ENCODE peak calls at places on chromosomes 1 and 21, in seven cellular contexts. A, I, U, F, Y, N and O are unnamed samples.

GRCh38 chr1:55741516-55741915 is 526.4 kb upstream of the USP24 start:
- DNase-seq in I (no peak), N (peak; percentile 39), Y (no peak), U (no peak), F (peak; percentile 88), A (no peak), O (no peak)

GRCh38 chr1:241825581-241825980 is 22.4 kb upstream of the EXO1 start:
- DNase-seq in U (no peak), Y (no peak), I (no peak), A (peak; percentile 41), N (no peak), F (peak; percentile 52), O (no peak)

GRCh38 chr1:235289859-235290739 is 37.9 kb downstream of the ARID4B start:
- DNase-seq in A (no peak), Y (no peak), N (peak; percentile 43), I (no peak), F (no peak), U (no peak), O (no peak)

GRCh38 chr1:79353224-79353623 is 346.7 kb upstream of the ADGRL4 start:
- DNase-seq in Y (no peak), N (peak; percentile 74), A (peak; percentile 47), I (no peak), U (peak; percentile 17), F (peak; percentile 74), O (no peak)

GRCh38 chr1:27348861-27349783 is 7.3 kb downstream of the SYTL1 start:
- DNase-seq in N (peak; percentile 74), F (no peak), Y (no peak), U (peak; percentile 88), A (no peak), I (peak; percentile 56), O (peak; percentile 86)

GRCh38 chr1:225454733-225455132 is 26.9 kb upstream of the LBR start:
- DNase-seq in Y (no peak), F (peak; percentile 89), U (no peak), N (peak; percentile 94), A (peak; percentile 91), I (no peak), O (no peak)

GRCh38 chr1:187987236-187987776 is 1158.6 kb downstream of the PLA2G4A start:
- DNase-seq in U (no peak), F (no peak), N (no peak), I (no peak), A (no peak), Y (no peak), O (no peak)

GRCh38 chr1:53325326-53326087 is 2.4 kb downstream of the LRP8 start:
- DNase-seq in N (no peak), Y (no peak), F (no peak), U (no peak), I (no peak), A (no peak), O (no peak)

GRCh38 chr1:66552287-66552686 is 18.3 kb downstream of the SGIP1 start:
- DNase-seq in Y (no peak), U (peak; percentile 63), N (no peak), I (no peak), F (no peak), A (no peak), O (no peak)

GRCh38 chr1:243580072-243580471 is 270.0 kb downstream of the AKT3 start:
- DNase-seq in U (peak; percentile 24), F (peak; percentile 24), N (no peak), I (no peak), Y (no peak), A (peak; percentile 82), O (no peak)

DNA sequence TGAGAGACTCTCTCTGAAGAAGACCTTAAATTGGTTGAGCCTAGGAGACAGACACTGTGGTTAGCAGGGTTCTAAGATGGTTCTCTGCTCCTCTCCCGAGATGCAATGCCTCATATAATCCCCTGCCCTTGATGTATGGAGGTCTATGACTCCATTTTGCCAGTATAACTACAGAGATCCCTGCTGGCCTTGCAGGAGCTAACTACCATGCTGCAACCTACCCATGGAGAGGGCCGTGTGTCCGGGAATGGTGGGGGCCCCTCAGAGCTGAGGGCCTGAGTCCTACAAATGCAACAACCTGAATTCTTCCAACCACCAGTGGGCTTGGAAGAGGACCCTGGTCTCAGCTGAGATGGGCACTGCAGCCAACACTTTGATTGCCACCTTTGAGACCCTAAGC is 388.0 kb downstream of the SETD4 start:
- DNase-seq in A (no peak), Y (no peak), F (no peak), U (no peak), N (no peak), I (no peak), O (no peak)
- H2AK5ac ChIP-seq in A (no peak overlapping the region), Y (no peak overlapping the region), F (no peak overlapping the region), U (no peak overlapping the region), N (no peak overlapping the region), I (no peak overlapping the region), O (no peak overlapping the region)

DNA sequence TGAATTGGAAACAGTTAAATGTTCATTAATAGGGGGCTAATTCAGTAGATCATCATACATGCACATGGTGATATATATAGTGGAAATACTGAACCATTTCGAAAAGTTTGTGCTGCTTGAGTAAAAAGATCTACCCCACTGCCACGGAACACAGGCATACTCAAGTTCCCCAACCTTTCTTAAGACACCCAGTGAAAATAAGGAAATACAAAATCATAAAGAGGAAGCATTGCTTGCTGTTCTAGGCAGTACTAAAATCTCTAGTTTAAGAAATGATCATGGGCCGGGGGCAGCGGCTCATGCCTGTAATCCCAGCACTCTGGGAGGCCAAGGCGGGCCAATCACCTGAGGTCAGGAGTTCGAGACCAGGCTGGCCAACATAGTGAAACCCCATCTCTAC is 37.6 kb upstream of the KIRREL1 start:
- DNase-seq in I (no peak), U (no peak), Y (no peak), F (no peak), A (no peak), N (no peak), O (no peak)
- H2AK5ac ChIP-seq in I (no peak overlapping the region), U (no peak overlapping the region), Y (no peak overlapping the region), F (no peak overlapping the region), A (no peak overlapping the region), N (no peak overlapping the region), O (no peak overlapping the region)

GRCh38 chr1:97593192-97593591 is 327.6 kb downstream of the DPYD start:
- DNase-seq in A (no peak), F (no peak), I (no peak), N (no peak), U (no peak), Y (no peak), O (no peak)
- H2AK5ac ChIP-seq in A (no peak overlapping the region), F (no peak overlapping the region), I (no peak overlapping the region), N (no peak overlapping the region), U (no peak overlapping the region), Y (no peak overlapping the region), O (no peak overlapping the region)

DNA sequence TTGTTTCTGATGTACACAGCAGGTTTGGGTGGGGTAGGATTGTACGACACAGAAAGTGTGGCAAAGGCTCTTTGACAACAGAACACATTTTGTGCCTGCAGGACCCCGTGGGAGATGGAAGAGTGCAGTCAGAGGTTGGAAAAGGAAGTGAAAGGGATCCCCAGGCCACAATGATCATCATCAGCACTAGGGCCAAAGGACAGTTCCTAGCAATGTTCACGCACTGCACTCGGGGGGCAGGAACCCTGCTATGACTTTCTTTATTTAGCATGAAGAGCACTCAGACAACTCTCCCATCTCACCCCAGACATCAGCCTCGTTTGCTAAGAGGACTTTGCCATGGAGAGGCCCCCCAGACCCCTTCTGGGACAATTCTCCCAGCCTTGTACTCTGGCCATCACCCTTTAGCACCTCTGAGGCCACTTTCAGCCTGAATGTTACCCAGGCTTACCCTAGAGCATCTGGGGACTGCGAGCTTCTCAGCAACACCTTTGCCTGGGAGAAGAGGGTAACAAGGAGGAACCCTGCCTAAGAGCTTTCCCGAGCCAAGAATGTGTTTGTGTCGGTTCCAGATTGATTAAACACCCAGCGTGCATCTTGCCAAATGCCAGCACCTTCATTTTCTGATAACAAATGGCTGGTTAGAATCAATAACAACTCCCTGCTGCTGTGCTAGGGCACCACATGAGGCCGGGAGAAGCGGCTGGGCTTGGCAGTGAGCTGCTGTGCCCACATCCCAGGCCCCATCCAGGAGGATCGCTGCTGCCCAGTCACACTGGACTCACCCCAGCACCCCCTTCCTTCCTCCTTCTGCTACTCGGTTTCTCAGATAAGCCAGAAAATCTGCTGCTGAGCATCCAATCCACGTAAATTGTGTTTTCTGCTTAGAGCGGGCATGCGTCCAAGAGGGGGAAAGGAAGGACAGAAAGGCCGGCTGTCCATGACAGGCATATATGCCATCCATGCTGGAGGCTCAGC is 633.1 kb downstream of the AJAP1 start:
- DNase-seq in Y (no peak), F (no peak), N (no peak), A (no peak), I (no peak), U (no peak), O (no peak)
- H2AK5ac ChIP-seq in Y (no peak overlapping the region), F (no peak overlapping the region), N (no peak overlapping the region), A (no peak overlapping the region), I (no peak overlapping the region), U (no peak overlapping the region), O (no peak overlapping the region)

GRCh38 chr1:157539568-157539967 is 12.7 kb downstream of the FCRL5 start:
- DNase-seq in F (no peak), A (no peak), I (no peak), N (no peak), U (no peak), Y (no peak), O (no peak)
- H2AK5ac ChIP-seq in F (no peak overlapping the region), A (no peak overlapping the region), I (no peak overlapping the region), N (no peak overlapping the region), U (no peak overlapping the region), Y (no peak overlapping the region), O (no peak overlapping the region)

DNA sequence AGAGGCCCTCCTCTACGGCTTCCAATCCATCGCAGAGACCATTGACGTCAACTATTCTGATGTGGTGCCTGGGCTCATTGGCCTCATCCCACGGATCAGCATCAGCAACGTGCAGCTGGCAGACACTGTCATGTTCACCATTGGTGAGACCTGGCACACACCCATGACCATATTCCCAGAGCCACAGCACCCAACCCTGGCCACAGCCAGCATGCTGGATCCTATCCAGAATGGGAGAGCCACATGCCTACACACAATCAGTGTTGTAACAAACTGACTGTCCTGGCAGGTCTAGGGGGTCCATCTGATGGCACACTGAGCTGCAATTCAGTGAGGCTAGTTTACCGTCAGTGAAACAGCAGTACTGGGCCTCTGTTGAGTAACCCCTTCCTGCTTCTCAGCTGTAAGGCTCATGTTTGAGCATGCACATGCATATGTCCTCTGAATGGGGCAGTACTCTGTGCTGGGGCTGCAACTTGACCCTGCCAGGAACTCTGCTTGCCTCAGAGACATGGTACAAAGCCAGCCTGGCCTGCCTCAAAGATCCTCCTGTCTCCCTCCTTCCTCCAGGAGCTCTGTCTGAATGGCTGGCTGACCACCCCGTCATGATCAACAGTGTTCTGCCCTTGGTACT is 10.8 kb downstream of the IPO13 start:
- DNase-seq in A (no peak), Y (no peak), F (no peak), U (no peak), N (no peak), I (no peak), O (no peak)
- H2AK5ac ChIP-seq in A (no peak overlapping the region), Y (no peak overlapping the region), F (no peak overlapping the region), U (no peak overlapping the region), N (no peak overlapping the region), I (no peak overlapping the region), O (no peak overlapping the region)

DNA sequence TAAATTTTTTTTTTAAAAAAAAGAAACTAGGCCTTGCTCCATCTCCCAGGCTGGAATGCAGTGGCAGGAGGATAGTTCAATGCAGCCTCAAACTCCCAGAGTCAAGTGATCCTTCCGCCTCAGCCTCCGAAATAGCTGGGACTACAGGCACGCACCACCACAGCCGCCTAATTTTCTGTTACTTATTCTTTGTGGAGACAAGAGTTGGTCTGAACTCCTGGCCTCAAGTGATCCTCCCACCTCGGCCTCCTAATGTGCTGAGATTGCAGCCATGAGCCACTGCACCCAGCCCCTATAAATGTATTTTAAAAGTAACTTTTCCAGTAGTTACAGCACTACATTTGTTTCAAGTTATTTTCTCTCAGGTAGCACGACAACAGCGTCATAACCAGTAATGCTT is 2.3 kb downstream of the BRWD1 start:
- DNase-seq in Y (no peak), N (no peak), I (no peak), U (no peak), A (no peak), F (no peak), O (no peak)
- H2AK5ac ChIP-seq in Y (no peak overlapping the region), N (no peak overlapping the region), I (no peak overlapping the region), U (no peak overlapping the region), A (no peak overlapping the region), F (no peak overlapping the region), O (no peak overlapping the region)